ENCODE peak calls at places on chromosomes 3 and 15, in four cellular contexts. J is HS-5, A is NCI-H524, L is renal cortical epithelial cell. Q is an unnamed sample.
A peak's percentile ranks its signal among the peaks of the same experiment; 100 is the strongest.

GRCh38 chr15:70023769-70024491 is 73.8 kb downstream of the TLE3 start:
- DNase-seq in J (no peak), A (no peak), L (peak; percentile 60), Q (peak; percentile 10)

GRCh38 chr3:53513556-53514190 is 19.3 kb downstream of the CACNA1D start:
- DNase-seq in J (no peak), A (no peak), L (peak; percentile 45), Q (no peak)

GRCh38 chr3:140758791-140759444 is 81.1 kb downstream of the TRIM42 start:
- DNase-seq in J (no peak), A (no peak), L (no peak), Q (no peak)

GRCh38 chr15:90986790-90987507 is 7.4 kb downstream of the PRC1 start:
- DNase-seq in J (no peak), A (no peak), L (no peak), Q (no peak)

GRCh38 chr15:31396881-31397560 is 70.4 kb downstream of the KLF13 start:
- DNase-seq in J (no peak), A (peak; percentile 93), L (peak; percentile 66), Q (no peak)

GRCh38 chr3:170752571-170753155 is 117.3 kb downstream of the RPL22L1 start:
- DNase-seq in J (no peak), A (no peak), L (peak; percentile 76), Q (no peak)

GRCh38 chr15:23467110-23467600 is 20.1 kb upstream of the GOLGA6L2 start:
- DNase-seq in J (no peak), A (peak; percentile 76), L (peak; percentile 47), Q (peak; percentile 15)

GRCh38 chr15:68464451-68465090 is 32.6 kb upstream of the ITGA11 start:
- DNase-seq in J (no peak), A (no peak), L (no peak), Q (no peak)

GRCh38 chr3:132785292-132785691 is 63.1 kb upstream of the NPHP3 start:
- DNase-seq in J (no peak), A (no peak), L (no peak), Q (no peak)

GRCh38 chr15:69034352-69034751 is 19.9 kb downstream of the NOX5 start:
- DNase-seq in J (peak; percentile 84), A (no peak), L (peak; percentile 97), Q (peak; percentile 64)

GRCh38 chr15:99016680-99017321 is 9.2 kb upstream of the PGPEP1L start:
- DNase-seq in J (peak; percentile 46), A (no peak), L (peak; percentile 63), Q (no peak)

GRCh38 chr15:23687143-23687470 is at the start of gene NDN:
- DNase-seq in J (peak; percentile 10), A (peak; percentile 46), L (no peak), Q (no peak)

GRCh38 chr15:73688455-73688854 is 4.3 kb downstream of the CD276 start:
- DNase-seq in J (no peak), A (no peak), L (no peak), Q (no peak)

GRCh38 chr15:59349715-59350420 is 22.8 kb downstream of the MYO1E start:
- DNase-seq in J (peak; percentile 82), A (no peak), L (peak; percentile 97), Q (peak; percentile 85)

GRCh38 chr3:186775999-186776398 is 7.4 kb upstream of the EIF4A2 start:
- DNase-seq in J (no peak), A (no peak), L (no peak), Q (no peak)

GRCh38 chr3:42489116-42489936 is 13.1 kb upstream of the VIPR1 start:
- DNase-seq in J (no peak), A (no peak), L (no peak), Q (no peak)

GRCh38 chr15:63212050-63212973 is 22.9 kb downstream of the RAB8B start:
- DNase-seq in J (peak; percentile 71), A (no peak), L (no peak), Q (no peak)

GRCh38 chr15:67805871-67806538 is 19.3 kb upstream of the SKOR1 start:
- DNase-seq in J (no peak), A (no peak), L (peak; percentile 17), Q (peak; percentile 20)

GRCh38 chr3:43426388-43426787 is 140.0 kb downstream of the SNRK start:
- DNase-seq in J (no peak), A (no peak), L (no peak), Q (no peak)

GRCh38 chr15:90513448-90513847 is 16.3 kb upstream of the CRTC3 start:
- DNase-seq in J (no peak), A (no peak), L (no peak), Q (no peak)

GRCh38 chr3:69819283-69819682 is 80.0 kb downstream of the MITF start:
- DNase-seq in J (no peak), A (no peak), L (no peak), Q (no peak)

GRCh38 chr15:69161878-69162213 is 1.4 kb downstream of the GLCE start:
- DNase-seq in J (no peak), A (no peak), L (no peak), Q (no peak)

GRCh38 chr15:99305761-99306505 is 54.7 kb downstream of the LRRC28 start:
- DNase-seq in J (no peak), A (peak; percentile 97), L (peak; percentile 96), Q (peak; percentile 68)

GRCh38 chr15:22919171-22919570 is 61.0 kb downstream of the CYFIP1 start:
- DNase-seq in J (no peak), A (no peak), L (no peak), Q (no peak)

GRCh38 chr3:43689766-43690399 is 855 bp upstream of the ABHD5 start:
- DNase-seq in J (no peak), A (no peak), L (peak; percentile 58), Q (no peak)

GRCh38 chr3:122668930-122669730 is 11.5 kb upstream of the PARP14 start:
- DNase-seq in J (peak; percentile 86), A (no peak), L (peak; percentile 97), Q (peak; percentile 74)

GRCh38 chr3:114527036-114527644 is 233.3 kb downstream of the TIGIT start:
- DNase-seq in J (no peak), A (no peak), L (no peak), Q (no peak)

GRCh38 chr15:57156210-57156887 is 220.0 kb upstream of the CGNL1 start:
- DNase-seq in J (no peak), A (peak; percentile 7), L (no peak), Q (no peak)

GRCh38 chr15:74384566-74385441 is 17.4 kb upstream of the CYP11A1 start:
- DNase-seq in J (no peak), A (no peak), L (peak; percentile 70), Q (no peak)

GRCh38 chr15:77529394-77530159 is 103.1 kb downstream of the LINGO1 start:
- DNase-seq in J (no peak), A (no peak), L (no peak), Q (no peak)

GRCh38 chr15:100588638-100589242 is 13.2 kb downstream of the LINS1 start:
- DNase-seq in J (no peak), A (peak; percentile 11), L (no peak), Q (no peak)